ENCODE peak calls at places on chromosomes 11 and 22, in six cellular contexts. F, L, Z, T, I and E are unnamed samples.
A peak's percentile ranks its signal among the peaks of the same experiment; 100 is the strongest.

GRCh38 chr22:45974498-45974897 is 2.5 kb downstream of the WNT7B start:
- DNase-seq in Z (peak; percentile 67), F (no peak), I (no peak), T (no peak), L (no peak), E (no peak)

GRCh38 chr11:75802913-75803820 is 11.8 kb upstream of the UVRAG start:
- DNase-seq in F (peak; percentile 46), T (peak; percentile 76), Z (peak; percentile 84), L (peak; percentile 79), I (peak; percentile 77), E (peak; percentile 63)

GRCh38 chr11:28343304-28344233 is 235.4 kb downstream of the METTL15 start:
- DNase-seq in F (peak; percentile 45), Z (peak; percentile 77), L (no peak), I (peak; percentile 81), T (no peak), E (no peak)

GRCh38 chr22:36237462-36238347 is 1.6 kb downstream of the APOL2 start:
- DNase-seq in F (no peak), Z (peak; percentile 39), L (no peak), I (peak; percentile 52), T (no peak), E (peak; percentile 60)

GRCh38 chr22:32722441-32722840 is 79.1 kb upstream of the TIMP3 start:
- DNase-seq in I (peak; percentile 31), L (no peak), Z (no peak), F (no peak), T (no peak), E (no peak)

GRCh38 chr22:17243524-17243923 is 24.3 kb upstream of the ADA2 start:
- DNase-seq in F (no peak), I (peak; percentile 54), T (no peak), L (no peak), Z (peak; percentile 12), E (peak; percentile 81)

GRCh38 chr11:76152741-76153608 is 53.3 kb downstream of the WNT11 start:
- DNase-seq in Z (no peak), I (no peak), L (no peak), F (no peak), T (peak; percentile 33), E (no peak)

GRCh38 chr11:42631223-42631843 is 680.5 kb upstream of the API5 start:
- DNase-seq in F (no peak), T (peak; percentile 34), I (peak; percentile 21), L (peak; percentile 33), Z (peak; percentile 65), E (peak; percentile 42)

GRCh38 chr11:134244593-134244992 is 8.6 kb downstream of the THYN1 start:
- DNase-seq in F (no peak), L (peak; percentile 59), I (peak; percentile 45), T (peak; percentile 28), Z (peak; percentile 48), E (peak; percentile 49)

GRCh38 chr11:57103899-57104605 is 77.7 kb upstream of the LRRC55 start:
- DNase-seq in Z (no peak), F (no peak), L (no peak), I (no peak), T (no peak), E (no peak)

GRCh38 chr11:111941963-111942362 is 4.8 kb downstream of the DIXDC1 start:
- DNase-seq in I (peak; percentile 34), Z (peak; percentile 35), F (no peak), T (no peak), L (peak; percentile 44), E (no peak)

GRCh38 chr11:65912840-65913239 is 6.0 kb downstream of the C11orf68 start:
- DNase-seq in I (peak; percentile 88), T (no peak), L (no peak), F (no peak), Z (peak; percentile 89), E (no peak)

GRCh38 chr22:43407591-43407990 is 4.2 kb upstream of the MPPED1 start:
- DNase-seq in I (no peak), L (no peak), Z (no peak), F (no peak), T (no peak), E (no peak)

GRCh38 chr11:19200410-19201201 is 1.2 kb downstream of the CSRP3 start:
- DNase-seq in I (peak; percentile 77), Z (peak; percentile 89), T (no peak), F (no peak), L (no peak), E (no peak)

GRCh38 chr22:44166448-44166847 is 14.3 kb upstream of the PARVG start:
- DNase-seq in F (no peak), Z (no peak), I (no peak), T (no peak), L (no peak), E (no peak)

GRCh38 chr11:71363721-71364120 is 84.5 kb downstream of the DHCR7 start:
- DNase-seq in T (no peak), I (no peak), L (no peak), Z (no peak), F (no peak), E (no peak)

GRCh38 chr22:38861927-38862326 is 10.1 kb downstream of the CBX6 start:
- DNase-seq in L (no peak), I (no peak), F (no peak), T (no peak), Z (no peak), E (no peak)

GRCh38 chr11:90414221-90414620 is 191.4 kb upstream of the CHORDC1 start:
- DNase-seq in I (no peak), Z (no peak), T (no peak), L (no peak), F (no peak), E (no peak)

DNA sequence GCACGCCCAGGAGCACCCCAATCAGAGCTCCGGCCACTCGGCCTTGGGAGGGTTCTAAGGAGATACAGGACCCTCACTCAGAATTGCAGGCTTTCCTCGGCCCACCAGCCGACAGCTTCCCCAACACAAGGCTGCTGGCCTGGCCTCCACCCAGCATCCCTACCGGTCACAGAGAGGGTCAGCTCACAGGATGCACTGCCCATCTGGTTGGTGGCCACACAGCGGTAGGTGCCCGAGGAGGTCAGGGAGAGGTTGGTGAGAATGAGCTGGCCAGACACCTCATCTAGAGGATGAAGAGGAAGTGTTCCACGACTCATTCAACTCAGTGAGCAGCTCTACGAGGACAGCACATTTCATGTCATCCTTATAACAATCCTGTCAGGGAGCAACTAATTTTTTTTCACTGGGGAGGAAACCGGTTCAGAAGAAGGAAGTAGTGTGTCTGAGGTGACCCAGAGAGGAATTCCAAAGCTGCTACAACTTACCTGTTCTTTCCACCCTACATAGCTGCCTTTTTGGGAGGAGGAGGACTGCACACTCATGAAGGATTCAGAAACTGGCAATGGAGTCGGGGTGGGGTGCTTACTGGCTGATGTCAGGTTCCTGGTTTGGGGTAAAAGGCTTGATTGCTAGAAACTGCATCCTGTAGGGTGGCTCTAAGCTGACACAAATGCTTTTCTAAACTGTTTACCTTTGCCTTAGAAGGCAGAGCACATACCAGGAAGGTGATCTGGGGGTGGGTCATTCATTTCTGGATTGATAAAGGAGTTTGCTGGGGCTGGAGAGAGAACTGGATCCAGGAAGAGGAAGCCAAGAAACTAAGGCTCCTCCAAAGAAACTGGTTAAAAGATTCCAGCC is 3.3 kb downstream of the VSIG2 start:
- DNase-seq in F (no peak), L (no peak), Z (peak; percentile 75), T (no peak), I (peak; percentile 67), E (no peak)
- H3K27ac ChIP-seq in F (no peak overlapping the region), L (no peak overlapping the region), Z (peak overlapping the region; percentile 58), T (no peak overlapping the region), I (no peak overlapping the region), E (no peak overlapping the region)

GRCh38 chr22:30253205-30253852 is 6.8 kb upstream of the LIF start:
- DNase-seq in Z (peak; percentile 83), L (peak; percentile 84), T (no peak), F (no peak), I (peak; percentile 37), E (no peak)
- H3K9ac ChIP-seq in Z (peak overlapping the region; percentile 100), L (no peak overlapping the region), T (no peak overlapping the region), F (peak overlapping the region; percentile 84), I (peak overlapping the region; percentile 42), E (no peak overlapping the region)

GRCh38 chr11:13952668-13953067 is 9.9 kb upstream of the SPON1 start:
- DNase-seq in F (no peak), Z (no peak), T (no peak), I (no peak), L (no peak), E (no peak)

GRCh38 chr11:13956988-13957387 is 5.5 kb upstream of the SPON1 start:
- DNase-seq in I (no peak), F (no peak), T (no peak), L (no peak), Z (no peak), E (no peak)

GRCh38 chr11:13958596-13958995 is 3.9 kb upstream of the SPON1 start:
- DNase-seq in I (no peak), Z (no peak), F (no peak), L (peak; percentile 26), T (no peak), E (no peak)

GRCh38 chr11:13955971-13956421 is 6.5 kb upstream of the SPON1 start:
- DNase-seq in I (peak; percentile 74), Z (peak; percentile 76), T (peak; percentile 83), L (peak; percentile 44), F (peak; percentile 54), E (peak; percentile 73)

DNA sequence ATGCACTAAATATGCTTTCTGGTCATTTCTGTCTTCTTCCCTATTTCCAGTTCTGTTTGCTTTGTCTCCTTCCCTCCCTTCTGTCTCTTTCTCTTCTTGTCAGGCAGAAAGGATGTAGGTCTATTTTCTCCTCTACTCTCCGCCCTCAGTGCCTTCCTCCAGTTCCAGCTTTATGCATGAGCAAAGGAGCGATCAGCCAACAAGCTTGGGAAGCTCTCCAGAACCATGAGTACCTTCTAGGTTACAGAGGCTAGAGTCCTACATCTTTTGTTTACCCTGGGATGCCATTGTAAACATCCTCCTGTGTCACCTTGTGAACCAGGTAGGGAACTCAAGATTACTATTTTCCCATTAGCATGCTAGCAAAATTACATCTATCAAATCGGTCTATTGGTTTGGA is 7.9 kb upstream of the SPON1 start:
- DNase-seq in Z (no peak), L (no peak), I (no peak), T (no peak), F (no peak), E (no peak)
- TF ChIP-seq EZH2phosphoT487 in Z (no peak), L (no peak), I (no peak), T (no peak), F (no peak), E (no peak)

DNA sequence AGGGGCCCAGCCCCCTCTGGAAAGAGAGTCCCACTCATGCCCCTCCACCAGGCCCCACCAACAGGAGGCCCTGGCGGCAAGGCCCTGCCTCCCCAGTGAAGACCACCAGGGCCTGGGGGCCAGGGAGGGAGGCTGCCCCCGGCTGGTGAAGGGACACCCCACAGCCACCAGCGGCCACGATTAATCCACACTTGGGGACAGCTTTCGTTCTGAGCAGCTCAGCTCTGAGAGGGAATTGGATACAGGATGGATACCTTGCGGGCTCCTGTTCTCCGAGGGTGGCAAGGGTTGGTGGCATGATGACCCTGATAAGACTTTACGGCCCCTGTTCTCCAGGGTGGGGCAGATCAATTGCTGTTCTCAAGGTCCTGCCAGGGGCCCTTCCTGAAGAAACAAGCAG is 6.9 kb upstream of the NLRP6 start:
- DNase-seq in T (no peak), Z (no peak), I (no peak), L (no peak), F (no peak), E (no peak)
- H3K27ac ChIP-seq in T (no peak overlapping the region), Z (no peak overlapping the region), I (no peak overlapping the region), L (no peak overlapping the region), F (no peak overlapping the region), E (no peak overlapping the region)

DNA sequence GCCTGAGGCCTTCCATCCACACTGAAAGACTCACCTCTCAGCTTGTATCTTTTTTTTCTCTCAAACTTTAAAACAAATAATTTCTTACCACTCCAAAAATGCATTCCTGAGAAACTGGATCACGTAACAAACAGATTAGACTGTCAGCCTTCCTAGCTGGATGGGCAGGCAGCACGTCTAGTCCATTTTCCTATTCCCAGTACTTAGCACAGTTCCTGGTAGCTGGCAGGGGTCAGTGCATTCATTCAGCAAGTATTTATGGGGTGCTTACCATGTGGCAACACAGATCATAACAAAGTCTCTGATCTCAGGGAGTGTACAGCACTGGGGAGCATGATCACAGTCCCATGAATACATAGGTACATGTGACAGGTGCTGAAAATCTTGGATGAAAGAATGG is 89.6 kb downstream of the UBASH3B start:
- DNase-seq in F (no peak), T (no peak), I (no peak), L (no peak), Z (no peak), E (no peak)
- H3K9ac ChIP-seq in F (no peak overlapping the region), T (no peak overlapping the region), I (no peak overlapping the region), L (no peak overlapping the region), Z (no peak overlapping the region), E (peak overlapping the region; percentile 55)